ENCODE peak calls at places on chromosomes 3 and 15, in eight cellular contexts. D is SK-MEL-5; T is KBM-7; Q is stimulated activated CD4-positive, alpha-beta T cell treated with anti-CD3 and anti-CD28 coated beads, Interleukin-1b, Interleukin-23, amount 100 ng/mL, for 1 hour; H is NCI-H2081 treated with DMSO at 0.1 percent for 48 hours; W is natural killer cell; O is frontal cortex; C is fibroblast of lung. V is an unnamed sample.
A peak's percentile ranks its signal among the peaks of the same experiment; 100 is the strongest.

GRCh38 chr3:71173421-71173975 is 410.0 kb downstream of the FOXP1 start:
- DNase-seq in Q (no peak), H (no peak), T (no peak), O (no peak), D (no peak), W (no peak), C (peak; percentile 79), V (no peak)

GRCh38 chr3:50264964-50265485 is 3.9 kb upstream of the SEMA3B start:
- DNase-seq in W (no peak), O (no peak), Q (no peak), H (no peak), D (no peak), T (no peak), C (no peak), V (no peak)

GRCh38 chr3:120021523-120021922 is 72.7 kb downstream of the GSK3B start:
- DNase-seq in T (no peak), Q (no peak), D (no peak), W (no peak), O (no peak), H (no peak), C (no peak), V (no peak)

GRCh38 chr15:94747510-94747909 is 516.1 kb downstream of the MCTP2 start:
- DNase-seq in D (no peak), T (no peak), H (no peak), O (no peak), W (no peak), C (no peak), Q (no peak), V (no peak)

GRCh38 chr3:133896002-133896761 is 500 bp upstream of the RAB6B start:
- DNase-seq in W (no peak), T (no peak), C (peak; percentile 2), O (peak; percentile 33), H (no peak), D (no peak), Q (no peak), V (no peak)

GRCh38 chr15:58393196-58393790 is 38.5 kb upstream of the LIPC start:
- DNase-seq in D (no peak), W (no peak), T (no peak), O (no peak), Q (no peak), C (no peak), H (no peak), V (no peak)

GRCh38 chr15:91385301-91385700 is 285.2 kb downstream of the SV2B start:
- DNase-seq in H (no peak), C (no peak), W (no peak), O (no peak), Q (no peak), T (no peak), D (no peak), V (no peak)

GRCh38 chr15:95626501-95627361 is 703.8 kb upstream of the NR2F2 start:
- DNase-seq in D (no peak), T (no peak), W (no peak), H (no peak), Q (no peak), C (peak; percentile 35), O (no peak), V (no peak)

GRCh38 chr3:127831723-127832172 is 9.4 kb upstream of the MGLL start:
- DNase-seq in C (peak; percentile 70), O (no peak), Q (no peak), D (peak; percentile 65), H (no peak), W (peak; percentile 27), T (peak; percentile 51), V (peak; percentile 64)

GRCh38 chr3:62529230-62529629 is 155.9 kb upstream of the FEZF2 start:
- DNase-seq in C (peak; percentile 32), Q (no peak), O (no peak), H (no peak), D (peak; percentile 40), W (no peak), T (peak; percentile 18), V (peak; percentile 0)

GRCh38 chr3:8607285-8608040 is 37.1 kb downstream of the SSUH2 start:
- DNase-seq in W (no peak), H (no peak), C (peak; percentile 83), O (no peak), T (no peak), D (peak; percentile 56), Q (no peak), V (peak; percentile 13)

GRCh38 chr3:14391033-14391432 is 11.4 kb upstream of the SLC6A6 start:
- DNase-seq in W (no peak), H (peak; percentile 76), O (no peak), C (peak; percentile 83), T (no peak), D (peak; percentile 74), Q (no peak), V (no peak)

GRCh38 chr3:120615863-120616599 is 19.9 kb downstream of the NDUFB4 start:
- DNase-seq in W (no peak), H (no peak), O (no peak), Q (no peak), C (peak; percentile 11), D (no peak), T (peak; percentile 76), V (no peak)

GRCh38 chr3:168183774-168184173 is 88.0 kb upstream of the GOLIM4 start:
- DNase-seq in T (no peak), W (no peak), H (no peak), Q (no peak), C (no peak), D (no peak), O (no peak), V (no peak)

GRCh38 chr3:114152519-114153151 is 26.2 kb downstream of the DRD3 start:
- DNase-seq in W (peak; percentile 78), T (peak; percentile 74), D (peak; percentile 71), O (peak; percentile 52), H (peak; percentile 83), C (peak; percentile 73), Q (peak; percentile 61), V (peak; percentile 81)

GRCh38 chr3:191412764-191413163 is 48.2 kb upstream of the PYDC2 start:
- DNase-seq in W (no peak), O (no peak), C (peak; percentile 80), D (no peak), T (no peak), Q (no peak), H (no peak), V (no peak)

GRCh38 chr15:90232941-90233700 is 620 bp downstream of the CIB1 start:
- DNase-seq in H (no peak), D (peak; percentile 50), C (peak; percentile 41), O (peak; percentile 49), W (no peak), Q (peak; percentile 10), T (peak; percentile 71), V (peak; percentile 73)

GRCh38 chr15:47576921-47577474 is 140.3 kb upstream of the SEMA6D start:
- DNase-seq in O (no peak), W (no peak), C (peak; percentile 39), Q (no peak), H (no peak), T (no peak), D (no peak), V (no peak)

GRCh38 chr15:42384597-42384996 is 25.3 kb downstream of the CAPN3 start:
- DNase-seq in H (no peak), O (no peak), C (no peak), D (no peak), Q (no peak), W (no peak), T (no peak), V (no peak)

V was measured in NAMALWA.